ENCODE peak calls at places on chromosome 7, in four cellular contexts. O is heart left ventricle, Q is GM23248, M is astrocyte of the cerebellum. F is an unnamed sample.

GRCh38 chr7:27412164-27412563 is 169.6 kb downstream of the EVX1 start:
- DNase-seq in M (no peak), Q (no peak), O (no peak), F (no peak)

GRCh38 chr7:36366005-36366583 is 23.6 kb upstream of the ANLN start:
- DNase-seq in O (no peak), M (no peak), Q (no peak), F (no peak)

GRCh38 chr7:137717811-137718271 is 128.9 kb downstream of the DGKI start:
- DNase-seq in O (no peak), Q (peak; percentile 74), M (peak; percentile 49), F (no peak)

GRCh38 chr7:130273081-130273699 is 6.5 kb downstream of the CPA2 start:
- DNase-seq in O (no peak), M (no peak), Q (peak; percentile 36), F (no peak)

GRCh38 chr7:156751319-156751718 is 110.7 kb downstream of the RNF32 start:
- DNase-seq in O (no peak), Q (peak; percentile 84), M (peak; percentile 94), F (peak; percentile 78)

GRCh38 chr7:82740246-82740848 is 296.8 kb upstream of the CACNA2D1 start:
- DNase-seq in M (peak; percentile 59), O (peak; percentile 31), Q (peak; percentile 81), F (no peak)

GRCh38 chr7:151408839-151409554 is 841 bp downstream of the WDR86 start:
- DNase-seq in O (no peak), Q (no peak), M (no peak), F (no peak)

GRCh38 chr7:112080974-112081373 is 125.2 kb downstream of the DOCK4 start:
- DNase-seq in O (no peak), Q (no peak), M (no peak), F (no peak)

GRCh38 chr7:37289781-37290180 is 158.9 kb downstream of the ELMO1 start:
- DNase-seq in Q (no peak), M (no peak), O (no peak), F (no peak)

GRCh38 chr7:134419875-134420274 is 39.0 kb downstream of the AKR1B1 start:
- DNase-seq in Q (peak; percentile 32), M (no peak), O (no peak), F (no peak)

GRCh38 chr7:134422646-134423045 is 36.3 kb downstream of the AKR1B1 start:
- DNase-seq in Q (no peak), M (no peak), O (no peak), F (no peak)

GRCh38 chr7:134419085-134419484 is 39.8 kb downstream of the AKR1B1 start:
- DNase-seq in O (no peak), Q (no peak), M (no peak), F (no peak)

GRCh38 chr7:134421998-134422397 is 36.9 kb downstream of the AKR1B1 start:
- DNase-seq in M (no peak), O (no peak), Q (peak; percentile 14), F (no peak)

GRCh38 chr7:134420509-134421125 is 38.3 kb downstream of the AKR1B1 start:
- DNase-seq in Q (peak; percentile 81), O (no peak), M (peak; percentile 28), F (no peak)
- H3K4me3 ChIP-seq in Q (peak overlapping the region; percentile 49), O (no peak overlapping the region), M (no peak overlapping the region), F (no peak overlapping the region)

GRCh38 chr7:44490351-44491200 is at the start of gene NUDCD3:
- DNase-seq in O (peak; percentile 89), Q (peak; percentile 92), M (peak; percentile 62), F (no peak)
- H3K4me3 ChIP-seq in O (peak within 1 kb of the TSS; percentile 60), Q (peak within 1 kb of the TSS; percentile 96), M (peak within 1 kb of the TSS; percentile 91), F (peak within 1 kb of the TSS; percentile 97)

DNA sequence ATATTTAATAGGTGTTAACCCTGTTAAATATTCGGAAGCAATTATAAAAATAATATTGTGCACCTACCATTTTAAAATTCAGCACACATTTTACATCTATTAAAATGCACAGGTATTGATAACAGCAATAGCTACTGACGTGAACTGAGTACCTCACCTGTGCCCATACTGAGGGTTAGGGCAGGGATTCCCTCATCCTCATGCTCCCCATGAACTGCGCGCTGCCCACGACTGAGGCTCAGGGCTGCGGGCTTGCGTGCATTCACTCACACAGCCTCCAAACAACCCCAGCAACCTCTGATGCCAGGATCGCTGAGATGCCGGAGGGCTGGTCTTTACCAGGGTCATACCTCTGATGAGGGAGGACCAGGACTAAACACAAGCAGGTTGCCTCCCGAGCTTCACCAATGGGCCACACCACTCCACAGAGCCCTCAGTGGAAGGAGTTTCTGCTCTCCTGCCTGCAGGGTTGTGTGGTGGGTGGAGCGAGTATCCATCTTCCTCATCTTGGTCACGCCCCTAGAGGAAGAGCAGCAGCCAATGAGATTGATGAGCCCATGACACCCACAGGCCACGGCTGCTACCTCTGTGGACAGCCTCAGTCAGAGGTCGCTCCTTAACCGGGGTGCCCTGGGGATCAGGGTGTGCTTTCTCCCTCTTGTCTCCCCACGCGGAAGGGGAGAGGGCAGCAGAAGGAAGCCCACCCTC is 478.3 kb downstream of the TNS3 start:
- DNase-seq in O (no peak), Q (no peak), M (no peak), F (no peak)
- H3K4me3 ChIP-seq in O (no peak overlapping the region), Q (no peak overlapping the region), M (no peak overlapping the region), F (no peak overlapping the region)

GRCh38 chr7:28698744-28699291 is 259.3 kb downstream of the TRIL start:
- DNase-seq in O (no peak), Q (peak; percentile 31), M (no peak), F (no peak)
- H3K4me3 ChIP-seq in O (peak overlapping the region; percentile 21), Q (peak overlapping the region; percentile 44), M (no peak overlapping the region), F (no peak overlapping the region)

GRCh38 chr7:69575651-69576050 is 22.6 kb upstream of the AUTS2 start:
- DNase-seq in O (no peak), Q (no peak), M (no peak), F (no peak)

GRCh38 chr7:69577221-69577620 is 21.1 kb upstream of the AUTS2 start:
- DNase-seq in Q (peak; percentile 32), M (peak; percentile 75), O (no peak), F (no peak)
- H3K4me3 ChIP-seq in Q (no peak overlapping the region), M (no peak overlapping the region), O (no peak overlapping the region), F (no peak overlapping the region)

GRCh38 chr7:117479480-117480224 is at the start of gene CFTR:
- DNase-seq in O (peak; percentile 16), M (no peak), Q (no peak), F (no peak)
- H3K4me3 ChIP-seq in O (peak within 1 kb of the TSS; percentile 39), M (peak within 1 kb of the TSS; percentile 52), Q (no peak within 1 kb of the TSS), F (no peak within 1 kb of the TSS)

GRCh38 chr7:50665403-50666123 is 100.4 kb upstream of the DDC start:
- DNase-seq in O (no peak), M (no peak), Q (peak; percentile 42), F (no peak)
- H3K4me3 ChIP-seq in O (no peak overlapping the region), M (no peak overlapping the region), Q (no peak overlapping the region), F (no peak overlapping the region)

GRCh38 chr7:127638197-127638596 is 13.8 kb upstream of the SND1 start:
- DNase-seq in O (no peak), Q (no peak), M (no peak), F (no peak)
- H3K4me3 ChIP-seq in O (no peak overlapping the region), Q (no peak overlapping the region), M (no peak overlapping the region), F (no peak overlapping the region)

GRCh38 chr7:17279081-17279480 is 19.4 kb upstream of the AHR start:
- DNase-seq in O (no peak), M (no peak), Q (no peak), F (no peak)

GRCh38 chr7:17274551-17275245 is 23.8 kb upstream of the AHR start:
- DNase-seq in Q (peak; percentile 15), O (no peak), M (peak; percentile 71), F (no peak)

DNA sequence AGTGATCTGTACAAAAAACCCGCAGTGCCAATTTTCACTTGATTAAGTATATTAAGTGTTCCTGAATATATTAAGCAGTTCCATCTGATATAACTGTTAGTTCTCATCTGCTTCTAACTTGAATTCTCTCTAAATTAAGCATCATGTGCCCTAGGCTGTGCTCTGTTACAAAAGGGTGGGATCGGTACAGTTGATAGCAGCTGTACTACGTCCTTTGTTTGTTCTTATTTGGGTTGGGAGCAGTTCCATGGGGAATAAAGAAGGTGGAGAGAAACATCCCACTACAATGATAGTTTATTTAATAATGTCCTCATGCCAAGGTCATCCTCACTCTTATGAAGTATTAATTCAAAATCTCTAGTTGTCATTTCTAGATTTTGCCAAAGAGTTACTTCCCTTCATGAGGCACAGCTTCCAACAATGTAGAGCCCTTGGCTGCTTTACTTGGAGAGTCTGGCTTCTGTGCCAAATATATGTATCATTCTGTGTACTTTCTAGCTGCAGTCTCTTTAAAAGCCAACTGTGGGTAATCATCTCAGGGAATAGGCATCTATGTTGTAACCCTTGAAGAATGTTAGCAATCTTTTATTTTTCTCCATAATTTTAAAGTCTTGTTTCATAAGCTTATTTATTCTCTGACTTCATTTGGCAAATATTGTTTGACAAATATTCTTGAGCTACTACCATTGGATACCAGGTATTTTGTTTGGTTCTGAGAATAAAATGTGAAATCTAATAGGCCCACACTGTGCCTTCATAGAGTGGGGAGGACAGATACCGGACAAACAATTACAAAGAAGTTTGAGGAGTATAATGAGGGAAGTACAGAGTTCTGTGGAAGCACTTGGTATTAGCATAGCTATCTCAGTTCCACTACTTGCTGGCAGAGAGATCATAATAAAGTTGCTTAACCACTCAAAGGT is 22.4 kb upstream of the AHR start:
- DNase-seq in O (no peak), Q (peak; percentile 98), M (peak; percentile 92), F (peak; percentile 92)
- H3K4me3 ChIP-seq in O (no peak overlapping the region), Q (peak overlapping the region; percentile 52), M (no peak overlapping the region), F (no peak overlapping the region)